ENCODE peak calls at places on chromosomes 3 and 15, in five cellular contexts. D is iPS-NIHi11, N is activated T-cell treated with anti-CD3 and anti-CD28 coated beads for 1 hour, Z is AG10803, A is SK-N-SH. X is an unnamed sample.

GRCh38 chr3:1828519-1828918 is 270.1 kb upstream of the CNTN4 start:
- DNase-seq in A (peak; percentile 28), D (no peak), Z (no peak), N (no peak), X (no peak)

GRCh38 chr3:105085506-105085905 is 281.2 kb upstream of the ALCAM start:
- DNase-seq in A (no peak), D (no peak), Z (no peak), N (no peak), X (no peak)

GRCh38 chr3:127822836-127823589 is 698 bp upstream of the MGLL start:
- DNase-seq in N (no peak), A (peak; percentile 84), D (peak; percentile 56), Z (peak; percentile 36), X (peak; percentile 47)

GRCh38 chr15:27846722-27847420 is 252.2 kb downstream of the OCA2 start:
- DNase-seq in N (no peak), A (no peak), Z (no peak), D (no peak), X (no peak)

GRCh38 chr3:187822402-187822801 is 77.1 kb upstream of the BCL6 start:
- DNase-seq in N (no peak), D (no peak), A (no peak), Z (no peak), X (no peak)

GRCh38 chr3:27978440-27978839 is 256.3 kb upstream of the EOMES start:
- DNase-seq in N (no peak), Z (peak; percentile 6), A (no peak), D (no peak), X (no peak)

GRCh38 chr3:45635475-45636256 is 41.1 kb downstream of the LIMD1 start:
- DNase-seq in A (no peak), Z (peak; percentile 93), N (no peak), D (peak; percentile 65), X (no peak)

GRCh38 chr15:58677426-58677825 is 72.1 kb downstream of the ADAM10 start:
- DNase-seq in N (no peak), D (no peak), A (no peak), Z (no peak), X (no peak)

GRCh38 chr3:28799084-28799483 is 450.5 kb upstream of the AZI2 start:
- DNase-seq in N (no peak), Z (peak; percentile 28), A (no peak), D (no peak), X (no peak)

GRCh38 chr3:38533285-38533994 is 37.3 kb downstream of the EXOG start:
- DNase-seq in N (no peak), Z (no peak), D (no peak), A (peak; percentile 63), X (no peak)

GRCh38 chr15:28955160-28955502 is 69.4 kb downstream of the APBA2 start:
- DNase-seq in N (no peak), A (peak; percentile 52), Z (no peak), D (no peak), X (no peak)

GRCh38 chr3:56145410-56145809 is 322.9 kb downstream of the ERC2 start:
- DNase-seq in D (no peak), A (no peak), Z (no peak), N (no peak), X (no peak)

GRCh38 chr15:67051088-67051659 is 14.2 kb upstream of the SMAD3 start:
- DNase-seq in D (no peak), A (no peak), Z (no peak), N (no peak), X (no peak)

GRCh38 chr3:119662604-119663377 is 2.4 kb upstream of the POPDC2 start:
- DNase-seq in N (no peak), D (no peak), Z (peak; percentile 55), A (no peak), X (no peak)

GRCh38 chr3:74643636-74644035 is 29.2 kb upstream of the CNTN3 start:
- DNase-seq in Z (peak; percentile 63), N (no peak), A (peak; percentile 54), D (no peak), X (no peak)

GRCh38 chr3:28718074-28718849 is 369.6 kb upstream of the AZI2 start:
- DNase-seq in Z (no peak), N (no peak), D (no peak), A (no peak), X (no peak)

GRCh38 chr3:61956236-61956635 is 394.9 kb downstream of the PTPRG start:
- DNase-seq in N (no peak), Z (peak; percentile 83), A (peak; percentile 11), D (no peak), X (no peak)

GRCh38 chr3:178629430-178630178 is 93.4 kb downstream of the KCNMB2 start:
- DNase-seq in N (no peak), A (no peak), Z (no peak), D (no peak), X (no peak)

GRCh38 chr15:26119322-26119721 is 256.2 kb upstream of the ATP10A start:
- DNase-seq in D (no peak), A (no peak), Z (no peak), N (no peak), X (no peak)

GRCh38 chr3:70264122-70264780 is 48.2 kb downstream of the MDFIC2 start:
- DNase-seq in Z (no peak), A (no peak), D (no peak), N (no peak), X (no peak)